ENCODE peak calls at places on chromosome 16, in seven cellular contexts. D is BE2C; P is effector memory CD4-positive, alpha-beta T cell; Z is OCI-LY7; M is mucosa of descending colon; W is left ventricle myocardium inferior; L is fibroblast of lung. T is an unnamed sample. For H3K9me3, the result is how much of the 10 kb centered on the place peaks cover.

GRCh38 chr16:52254753-52255152 is 292.2 kb downstream of the TOX3 start:
- DNase-seq in D (no peak), P (no peak), Z (no peak), M (no peak), W (no peak), L (no peak), T (no peak)

GRCh38 chr16:7325835-7326234 is 6.8 kb upstream of the RBFOX1 start:
- DNase-seq in D (no peak), P (no peak), Z (no peak), M (no peak), W (no peak), L (no peak), T (no peak)

GRCh38 chr16:46629331-46629843 is 8.2 kb upstream of the SHCBP1 start:
- DNase-seq in D (peak), P (no peak), Z (no peak), M (no peak), W (no peak), L (peak), T (no peak)

GRCh38 chr16:28863929-28864886 is 565 bp downstream of the SH2B1 start:
- DNase-seq in D (no peak), P (no peak), Z (no peak), M (peak), W (no peak), L (peak), T (peak)

GRCh38 chr16:8936421-8936820 is 27.3 kb downstream of the USP7 start:
- DNase-seq in D (peak), P (peak), Z (peak), M (peak), W (no peak), L (peak), T (no peak)

GRCh38 chr16:84138824-84139627 is 6.0 kb downstream of the HSDL1 start:
- DNase-seq in D (no peak), P (no peak), Z (no peak), M (no peak), W (no peak), L (peak), T (no peak)

GRCh38 chr16:50635505-50636392 is 45.4 kb downstream of the SNX20 start:
- DNase-seq in D (peak), P (no peak), Z (peak), M (no peak), W (no peak), L (no peak), T (no peak)

GRCh38 chr16:57485916-57486857 is at the start of gene DOK4:
- DNase-seq in D (peak), P (peak), Z (peak), M (peak), W (peak), L (peak), T (peak)

GRCh38 chr16:51159864-51160263 is 8.8 kb upstream of the SALL1 start:
- DNase-seq in D (no peak), P (no peak), Z (no peak), M (no peak), W (no peak), L (no peak), T (no peak)

GRCh38 chr16:72210072-72210471 is 38.1 kb upstream of the PMFBP1 start:
- DNase-seq in D (no peak), P (no peak), Z (no peak), M (no peak), W (no peak), L (no peak), T (no peak)

GRCh38 chr16:4800290-4801041 is 2.0 kb downstream of the ROGDI start:
- DNase-seq in D (peak), P (no peak), Z (no peak), M (peak), W (peak), L (no peak), T (no peak)

GRCh38 chr16:47854737-47855136 is 301.1 kb downstream of the ABCC12 start:
- DNase-seq in D (no peak), P (no peak), Z (no peak), M (no peak), W (no peak), L (no peak), T (no peak)

GRCh38 chr16:4283939-4284338 is 11.1 kb upstream of the TFAP4 start:
- DNase-seq in D (no peak), P (no peak), Z (no peak), M (no peak), W (no peak), L (peak), T (no peak)

GRCh38 chr16:22816475-22816874 is 2.5 kb downstream of the HS3ST2 start:
- DNase-seq in D (no peak), P (no peak), Z (no peak), M (no peak), W (no peak), L (no peak), T (peak)

GRCh38 chr16:28873543-28874201 is 4.6 kb upstream of the ATP2A1 start:
- DNase-seq in D (peak), P (peak), Z (peak), M (peak), W (no peak), L (no peak), T (no peak)

GRCh38 chr16:13397126-13397525 is 495.7 kb downstream of the SHISA9 start:
- DNase-seq in D (no peak), P (no peak), Z (peak), M (no peak), W (no peak), L (no peak), T (no peak)

GRCh38 chr16:9138731-9139501 is 47.5 kb downstream of the HAPSTR1 start:
- DNase-seq in D (peak), P (peak), Z (peak), M (peak), W (peak), L (peak), T (peak)

GRCh38 chr16:4337540-4338088 is 13.5 kb downstream of the PAM16 start:
- DNase-seq in D (no peak), P (no peak), Z (no peak), M (no peak), W (no peak), L (no peak), T (no peak)

GRCh38 chr16:89286096-89286495 is 68.6 kb downstream of the ZNF778 start:
- DNase-seq in D (no peak), P (no peak), Z (no peak), M (no peak), W (no peak), L (no peak), T (no peak)

GRCh38 chr16:29943846-29944669 is 17.8 kb upstream of the TMEM219 start:
- DNase-seq in D (no peak), P (no peak), Z (no peak), M (peak), W (no peak), L (peak), T (peak)

GRCh38 chr16:81478876-81479496 is 34.4 kb downstream of the CMIP start:
- DNase-seq in D (no peak), P (no peak), Z (peak), M (peak), W (peak), L (no peak), T (no peak)

GRCh38 chr16:23765933-23766332 is 11.1 kb downstream of the CHP2 start:
- DNase-seq in D (no peak), P (no peak), Z (no peak), M (no peak), W (no peak), L (no peak), T (no peak)

GRCh38 chr16:35480988-35481387 is 2021.6 kb downstream of the TP53TG3F start:
- DNase-seq in D (no peak), P (no peak), Z (no peak), M (no peak), W (no peak), L (no peak), T (no peak)
- H3K9me3 ChIP-seq in D (under half), P (under half), Z (under half), M (under half), W (under half), L (under half), T (under half)

GRCh38 chr16:64780445-64780844 is 341.4 kb downstream of the CDH11 start:
- DNase-seq in D (no peak), P (no peak), Z (no peak), M (no peak), W (no peak), L (no peak), T (no peak)

GRCh38 chr16:64784635-64785034 is 337.2 kb downstream of the CDH11 start:
- DNase-seq in D (no peak), P (no peak), Z (no peak), M (no peak), W (no peak), L (no peak), T (no peak)

DNA sequence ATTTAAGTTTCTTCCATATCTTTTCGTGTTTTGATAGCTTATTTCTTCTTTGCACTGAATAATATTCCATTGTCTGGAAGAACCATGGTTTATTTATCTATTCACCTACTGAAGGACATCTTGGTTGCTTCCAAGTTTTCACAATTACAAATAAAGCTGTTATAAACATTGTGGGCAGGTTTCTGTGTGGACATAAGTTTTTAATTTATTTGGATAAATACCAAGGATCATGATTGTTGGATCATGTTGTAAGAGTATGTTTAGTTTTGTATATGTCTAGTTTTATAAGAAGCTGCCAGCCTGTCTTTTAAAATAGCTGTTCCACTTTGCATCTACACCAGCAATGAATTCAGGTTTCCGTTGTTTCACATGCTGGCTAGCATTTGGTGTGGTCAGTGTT is 339.4 kb downstream of the CDH11 start:
- DNase-seq in D (no peak), P (no peak), Z (no peak), M (no peak), W (no peak), L (peak), T (no peak)
- H3K9me3 ChIP-seq in D (under half), P (under half), Z (under half), M (under half), W (under half), L (under half), T (under half)

DNA sequence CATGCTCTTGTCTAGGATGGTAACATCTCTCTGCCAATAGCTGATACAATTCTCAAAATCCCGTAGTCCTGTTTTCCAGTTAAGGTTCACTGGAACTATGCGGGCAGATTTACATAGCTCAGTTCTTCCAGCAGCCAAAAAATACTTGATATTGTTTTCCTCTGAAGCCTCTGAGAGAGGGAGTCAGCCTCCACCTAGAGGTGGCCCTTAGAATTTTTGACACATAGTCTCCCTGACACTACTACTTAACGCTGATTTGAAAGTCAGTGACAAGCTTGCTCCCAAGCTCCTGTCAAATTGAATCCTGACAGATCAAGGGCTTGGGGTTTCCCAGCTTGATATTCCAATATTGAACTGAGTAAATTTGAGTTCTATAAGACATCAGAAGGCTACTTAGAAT is 1780.1 kb downstream of the TP53TG3F start:
- DNase-seq in D (no peak), P (no peak), Z (no peak), M (no peak), W (no peak), L (no peak), T (no peak)
- H3K9me3 ChIP-seq in D (under half), P (under half), Z (under half), M (half or more), W (under half), L (under half), T (under half)

DNA sequence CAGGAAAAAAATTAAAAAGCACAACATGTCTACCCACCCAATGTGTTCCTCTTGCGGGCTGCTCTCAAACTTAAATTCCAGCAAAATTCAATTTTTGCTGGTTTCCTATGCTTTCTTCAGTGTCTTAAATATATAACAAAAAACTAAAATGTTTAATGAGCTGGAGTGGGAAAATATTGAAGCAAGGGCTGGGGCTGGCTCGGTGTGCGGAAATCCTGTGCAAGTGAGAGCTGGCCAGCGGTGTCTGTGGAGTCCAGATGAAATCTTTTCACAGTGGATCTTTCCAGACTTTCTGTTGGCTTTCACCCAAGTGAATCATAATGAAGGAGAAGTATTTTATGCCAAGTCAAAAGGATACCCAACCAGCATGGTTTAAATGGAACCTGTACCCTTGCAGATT is 1733.6 kb downstream of the TP53TG3F start:
- DNase-seq in D (no peak), P (no peak), Z (no peak), M (no peak), W (no peak), L (no peak), T (no peak)
- H3K9me3 ChIP-seq in D (under half), P (under half), Z (under half), M (half or more), W (under half), L (under half), T (under half)

DNA sequence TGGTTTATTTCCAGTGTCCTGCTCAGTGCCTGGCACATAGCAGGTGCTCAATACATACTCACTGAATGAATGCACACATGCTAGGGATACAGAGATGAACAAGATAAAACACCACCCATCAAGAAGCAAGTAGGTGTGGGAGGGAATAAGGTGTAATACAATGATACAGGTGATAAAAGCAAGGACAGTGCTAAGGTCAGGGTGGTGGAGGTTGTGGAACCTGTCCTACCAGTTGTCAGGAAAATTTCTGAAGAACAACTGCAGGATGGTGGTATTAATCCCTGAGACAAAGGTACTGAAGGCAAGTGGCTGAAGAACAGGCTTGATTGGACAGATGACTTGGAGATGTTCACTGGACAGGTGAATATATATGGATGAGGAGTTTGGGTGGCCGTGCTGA is 1.8 kb downstream of the KNOP1 start:
- DNase-seq in D (no peak), P (no peak), Z (no peak), M (peak), W (no peak), L (no peak), T (no peak)
- H3K9me3 ChIP-seq in D (under half), P (under half), Z (under half), M (under half), W (under half), L (under half), T (under half)

GRCh38 chr16:35751191-35751941 is 2292.0 kb downstream of the TP53TG3F start:
- DNase-seq in D (no peak), P (no peak), Z (no peak), M (no peak), W (no peak), L (no peak), T (no peak)

GRCh38 chr16:35750701-35751104 is 2291.3 kb downstream of the TP53TG3F start:
- DNase-seq in D (no peak), P (no peak), Z (no peak), M (no peak), W (no peak), L (no peak), T (no peak)

GRCh38 chr16:35749253-35750141 is 2290.1 kb downstream of the TP53TG3F start:
- DNase-seq in D (no peak), P (no peak), Z (no peak), M (no peak), W (no peak), L (no peak), T (no peak)

GRCh38 chr16:35748621-35749252 is 2289.3 kb downstream of the TP53TG3F start:
- DNase-seq in D (no peak), P (no peak), Z (no peak), M (no peak), W (no peak), L (no peak), T (no peak)

GRCh38 chr16:35750157-35750689 is 2290.8 kb downstream of the TP53TG3F start:
- DNase-seq in D (no peak), P (no peak), Z (no peak), M (no peak), W (no peak), L (no peak), T (no peak)
- H3K9me3 ChIP-seq in D (under half), P (under half), Z (under half), M (half or more), W (under half), L (under half), T (under half)

DNA sequence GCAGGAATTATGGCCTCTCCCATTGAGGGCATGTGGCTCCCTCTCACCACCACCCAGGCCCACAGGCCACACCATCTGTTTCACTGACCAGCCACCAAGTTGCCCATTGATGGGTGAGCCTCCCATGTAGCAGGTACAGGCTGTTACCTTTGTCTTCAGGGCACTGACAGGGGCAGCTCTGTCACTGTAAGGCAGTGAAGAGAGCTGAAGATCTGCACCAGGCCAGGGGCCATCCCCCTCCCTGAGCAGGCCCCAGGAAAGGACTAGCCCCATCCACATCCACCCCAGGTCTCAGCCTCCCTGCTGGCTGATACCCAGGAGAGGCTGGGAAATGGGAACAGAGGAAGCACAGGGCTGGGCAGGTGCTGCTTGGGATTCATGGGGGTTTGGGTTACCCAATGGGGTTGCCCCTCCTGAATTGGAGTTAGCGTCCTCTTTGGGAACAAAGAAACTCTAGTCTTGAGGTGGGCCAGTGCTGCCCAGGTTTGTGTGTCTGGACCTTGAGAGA is 1691.4 kb downstream of the TP53TG3F start:
- DNase-seq in D (no peak), P (no peak), Z (no peak), M (no peak), W (no peak), L (no peak), T (no peak)
- H3K9me3 ChIP-seq in D (under half), P (under half), Z (under half), M (half or more), W (under half), L (under half), T (under half)

GRCh38 chr16:35146031-35146710 is 1686.8 kb downstream of the TP53TG3F start:
- DNase-seq in D (no peak), P (no peak), Z (no peak), M (no peak), W (no peak), L (no peak), T (peak)
- H3K9me3 ChIP-seq in D (under half), P (under half), Z (under half), M (half or more), W (under half), L (under half), T (under half)

GRCh38 chr16:75000481-75001081 is 1.8 kb downstream of the ZNRF1 start:
- DNase-seq in D (peak), P (no peak), Z (no peak), M (peak), W (no peak), L (no peak), T (no peak)

GRCh38 chr16:75004460-75004859 is 5.6 kb downstream of the ZNRF1 start:
- DNase-seq in D (no peak), P (no peak), Z (no peak), M (no peak), W (no peak), L (no peak), T (no peak)

GRCh38 chr16:74999683-75000480 is 1.1 kb downstream of the ZNRF1 start:
- DNase-seq in D (peak), P (peak), Z (peak), M (peak), W (peak), L (no peak), T (peak)

GRCh38 chr16:75003931-75004330 is 5.1 kb downstream of the ZNRF1 start:
- DNase-seq in D (peak), P (no peak), Z (no peak), M (no peak), W (no peak), L (no peak), T (no peak)

GRCh38 chr16:75002474-75002873 is 3.6 kb downstream of the ZNRF1 start:
- DNase-seq in D (no peak), P (no peak), Z (no peak), M (no peak), W (no peak), L (no peak), T (no peak)
- H3K9me3 ChIP-seq in D (under half), P (under half), Z (under half), M (under half), W (under half), L (under half), T (under half)